ENCODE peak calls at places on chromosomes 16 and 17, in five cellular contexts. L, W, N, O and C are unnamed samples.

GRCh38 chr16:70437017-70437581 is 1.8 kb downstream of the ST3GAL2 start:
- DNase-seq in L (no peak), W (peak; percentile 92), N (peak; percentile 77), O (peak; percentile 95), C (peak; percentile 87)

GRCh38 chr16:51151435-51151950 is 423 bp upstream of the SALL1 start:
- DNase-seq in L (no peak), W (peak; percentile 63), N (no peak), O (peak; percentile 79), C (peak; percentile 89)

GRCh38 chr17:21287703-21288449 is 3.4 kb downstream of the MAP2K3 start:
- DNase-seq in L (peak; percentile 83), W (peak; percentile 87), N (peak; percentile 84), O (peak; percentile 97), C (no peak)

GRCh38 chr17:65559802-65560627 is 1.4 kb downstream of the AXIN2 start:
- DNase-seq in L (no peak), W (no peak), N (no peak), O (peak; percentile 31), C (peak; percentile 76)

GRCh38 chr16:81523387-81524115 is 78.9 kb downstream of the CMIP start:
- DNase-seq in L (peak; percentile 36), W (no peak), N (peak; percentile 41), O (peak; percentile 71), C (peak; percentile 70)

GRCh38 chr16:81589975-81590650 is 145.5 kb downstream of the CMIP start:
- DNase-seq in L (no peak), W (no peak), N (no peak), O (no peak), C (no peak)

GRCh38 chr17:55726440-55726839 is 3.8 kb upstream of the TMEM100 start:
- DNase-seq in L (no peak), W (peak; percentile 99), N (peak; percentile 80), O (peak; percentile 88), C (peak; percentile 90)

GRCh38 chr16:4203748-4204147 is 38.1 kb downstream of the SRL start:
- DNase-seq in L (no peak), W (no peak), N (no peak), O (no peak), C (no peak)

GRCh38 chr17:63382826-63383225 is 63.3 kb downstream of the CYB561 start:
- DNase-seq in L (no peak), W (no peak), N (no peak), O (peak; percentile 43), C (no peak)

GRCh38 chr17:17598003-17598402 is 6.5 kb upstream of the PEMT start:
- DNase-seq in L (no peak), W (no peak), N (no peak), O (no peak), C (no peak)

GRCh38 chr17:51947160-51947559 is 211.4 kb downstream of the CA10 start:
- DNase-seq in L (no peak), W (no peak), N (no peak), O (no peak), C (no peak)

GRCh38 chr17:59839646-59840328 is 53.0 kb downstream of the TUBD1 start:
- DNase-seq in L (no peak), W (no peak), N (no peak), O (peak; percentile 71), C (no peak)

GRCh38 chr16:476039-476438 is 50.6 kb downstream of the RAB11FIP3 start:
- DNase-seq in L (no peak), W (no peak), N (no peak), O (peak; percentile 10), C (no peak)

GRCh38 chr17:79001190-79002020 is 8.2 kb downstream of the CANT1 start:
- DNase-seq in L (no peak), W (no peak), N (no peak), O (no peak), C (no peak)

GRCh38 chr16:17416461-17417221 is 54.1 kb downstream of the XYLT1 start:
- DNase-seq in L (no peak), W (no peak), N (no peak), O (peak; percentile 9), C (peak; percentile 40)

GRCh38 chr17:40550608-40551007 is 14.7 kb downstream of the CCR7 start:
- DNase-seq in L (no peak), W (no peak), N (no peak), O (peak; percentile 90), C (peak; percentile 96)

GRCh38 chr17:74954665-74955421 is 17.7 kb downstream of the HID1 start:
- DNase-seq in L (no peak), W (no peak), N (no peak), O (no peak), C (no peak)

GRCh38 chr17:42438600-42439567 is 15.8 kb upstream of the CAVIN1 start:
- DNase-seq in L (no peak), W (no peak), N (no peak), O (peak; percentile 52), C (no peak)

GRCh38 chr17:75587718-75588545 is at the start of gene MYO15B:
- DNase-seq in L (no peak), W (no peak), N (no peak), O (no peak), C (peak; percentile 47)

GRCh38 chr17:81427446-81428120 is 32.3 kb downstream of the BAHCC1 start:
- DNase-seq in L (no peak), W (no peak), N (no peak), O (no peak), C (no peak)

GRCh38 chr17:60554377-60554788 is 28.3 kb upstream of the APPBP2 start:
- DNase-seq in L (no peak), W (peak; percentile 60), N (peak; percentile 70), O (peak; percentile 97), C (peak; percentile 98)

GRCh38 chr16:89981414-89981813 is 32.9 kb downstream of the DEF8 start:
- DNase-seq in L (no peak), W (no peak), N (no peak), O (no peak), C (no peak)

GRCh38 chr17:35254107-35254802 is 11.4 kb downstream of the SLFN5 start:
- DNase-seq in L (peak; percentile 59), W (peak; percentile 85), N (peak; percentile 87), O (peak; percentile 99), C (peak; percentile 98)

GRCh38 chr16:31475949-31476304 is 4.0 kb downstream of the TGFB1I1 start:
- DNase-seq in L (no peak), W (no peak), N (no peak), O (no peak), C (no peak)

GRCh38 chr17:71828182-71828596 is 292.6 kb upstream of the SOX9 start:
- DNase-seq in L (no peak), W (no peak), N (no peak), O (no peak), C (peak; percentile 5)

GRCh38 chr17:40103082-40103741 is 2.8 kb upstream of the NR1D1 start:
- DNase-seq in L (no peak), W (no peak), N (no peak), O (no peak), C (no peak)

GRCh38 chr17:80769936-80770625 is 221.6 kb upstream of the CHMP6 start:
- DNase-seq in L (no peak), W (no peak), N (no peak), O (no peak), C (no peak)

GRCh38 chr16:84526794-84527485 is 22.5 kb upstream of the MEAK7 start:
- DNase-seq in L (no peak), W (no peak), N (no peak), O (no peak), C (peak; percentile 55)

GRCh38 chr16:82523786-82524185 is 103.0 kb upstream of the CDH13 start:
- DNase-seq in L (no peak), W (no peak), N (no peak), O (no peak), C (no peak)

GRCh38 chr16:46691720-46692119 is 2.3 kb downstream of the ORC6 start:
- DNase-seq in L (no peak), W (no peak), N (no peak), O (peak; percentile 30), C (no peak)

GRCh38 chr17:18172528-18173278 is 10.9 kb upstream of the ALKBH5 start:
- DNase-seq in L (no peak), W (no peak), N (no peak), O (no peak), C (no peak)

GRCh38 chr17:70956731-70957130 is 787.4 kb downstream of the KCNJ2 start:
- DNase-seq in L (no peak), W (no peak), N (no peak), O (peak; percentile 11), C (no peak)

GRCh38 chr16:1057252-1057932 is 15.2 kb upstream of the SSTR5 start:
- DNase-seq in L (no peak), W (no peak), N (no peak), O (peak; percentile 19), C (peak; percentile 69)

GRCh38 chr17:63634163-63634562 is 11.9 kb downstream of the MAP3K3 start:
- DNase-seq in L (no peak), W (no peak), N (no peak), O (peak; percentile 55), C (no peak)

GRCh38 chr16:1193143-1193824 is 31.8 kb downstream of the TPSG1 start:
- DNase-seq in L (no peak), W (no peak), N (no peak), O (no peak), C (no peak)

GRCh38 chr16:84739349-84740124 is 39.7 kb downstream of the USP10 start:
- DNase-seq in L (no peak), W (no peak), N (peak; percentile 54), O (peak; percentile 81), C (no peak)

GRCh38 chr16:2897110-2897509 is 14.1 kb downstream of the FLYWCH2 start:
- DNase-seq in L (no peak), W (no peak), N (no peak), O (no peak), C (no peak)
- TF ChIP-seq CTCF in L (no peak), W (no peak), N (no peak), O (no peak), C (no peak)

GRCh38 chr16:85994492-85995433 is 95.8 kb downstream of the IRF8 start:
- DNase-seq in L (no peak), W (no peak), N (no peak), O (no peak), C (no peak)
- H3K4me3 ChIP-seq in L (no peak overlapping the region), W (no peak overlapping the region), N (no peak overlapping the region), O (no peak overlapping the region), C (no peak overlapping the region)

DNA sequence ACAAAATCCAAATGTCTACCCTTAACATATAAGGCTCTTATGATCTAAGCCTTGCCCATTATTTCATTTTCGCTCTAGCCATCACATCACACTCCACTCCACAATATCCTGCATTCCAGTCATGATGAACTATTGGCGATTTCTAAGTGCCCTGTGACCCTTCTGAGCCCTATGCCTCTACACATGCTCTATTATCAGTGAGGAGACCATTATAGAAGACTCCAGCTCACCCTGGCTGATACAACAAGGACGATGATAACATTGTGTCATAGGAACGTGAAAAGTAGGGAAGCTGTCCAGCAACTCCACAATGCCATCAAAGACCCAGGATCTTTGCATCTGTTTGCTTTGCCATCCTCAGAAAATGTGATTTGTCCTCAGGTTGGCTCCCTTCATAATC is 29.6 kb upstream of the GNAO1 start:
- DNase-seq in L (no peak), W (no peak), N (no peak), O (no peak), C (no peak)
- TF ChIP-seq CTCF in L (no peak), W (no peak), N (no peak), O (no peak), C (no peak)

GRCh38 chr16:86911311-86911999 is 333.1 kb downstream of the FOXL1 start:
- DNase-seq in L (no peak), W (no peak), N (no peak), O (no peak), C (no peak)
- H3K4me3 ChIP-seq in L (no peak overlapping the region), W (no peak overlapping the region), N (no peak overlapping the region), O (no peak overlapping the region), C (no peak overlapping the region)